ENCODE peak calls at places on chromosomes 1 and 21, in nine cellular contexts. Z, P, F, C, N, Y, W, L and U are unnamed samples.

GRCh38 chr1:150765229-150765976 is at the start of gene CTSS:
- DNase-seq in Z (no peak), P (no peak), F (no peak), C (peak), N (no peak), Y (peak), W (peak), L (no peak), U (no peak)

GRCh38 chr1:209190591-209191241 is 392.8 kb upstream of the CAMK1G start:
- DNase-seq in Z (peak), P (peak), F (peak), C (peak), N (no peak), Y (peak), W (peak), L (peak), U (no peak)

GRCh38 chr1:110148961-110149360 is 1.3 kb upstream of the SLC6A17 start:
- DNase-seq in Z (no peak), P (no peak), F (no peak), C (no peak), N (no peak), Y (no peak), W (no peak), L (no peak), U (no peak)

GRCh38 chr1:18491168-18491567 is 10.4 kb downstream of the KLHDC7A start:
- DNase-seq in Z (no peak), P (no peak), F (no peak), C (no peak), N (no peak), Y (no peak), W (no peak), L (no peak), U (no peak)

GRCh38 chr1:240091614-240092300 is at the start of gene FMN2:
- DNase-seq in Z (peak), P (no peak), F (peak), C (no peak), N (no peak), Y (peak), W (no peak), L (peak), U (peak)

GRCh38 chr1:26452459-26453183 is 19.6 kb upstream of the HMGN2 start:
- DNase-seq in Z (no peak), P (no peak), F (no peak), C (no peak), N (no peak), Y (no peak), W (no peak), L (no peak), U (no peak)

GRCh38 chr1:155126494-155127104 is 1.1 kb upstream of the EFNA1 start:
- DNase-seq in Z (peak), P (no peak), F (peak), C (no peak), N (no peak), Y (peak), W (peak), L (no peak), U (no peak)

GRCh38 chr1:111825217-111825616 is 69.5 kb downstream of the DDX20 start:
- DNase-seq in Z (no peak), P (no peak), F (no peak), C (no peak), N (no peak), Y (no peak), W (no peak), L (no peak), U (no peak)

GRCh38 chr1:108502624-108503023 is 52.5 kb downstream of the NBPF6 start:
- DNase-seq in Z (no peak), P (no peak), F (no peak), C (no peak), N (no peak), Y (peak), W (no peak), L (peak), U (no peak)

GRCh38 chr1:162387226-162388082 is 5.9 kb downstream of the C1orf226 start:
- DNase-seq in Z (no peak), P (no peak), F (no peak), C (no peak), N (no peak), Y (no peak), W (no peak), L (no peak), U (peak)

GRCh38 chr1:33424205-33424604 is 6.7 kb downstream of the PHC2 start:
- DNase-seq in Z (peak), P (no peak), F (no peak), C (no peak), N (no peak), Y (peak), W (no peak), L (no peak), U (no peak)

GRCh38 chr1:87435484-87435883 is 106.8 kb downstream of the LMO4 start:
- DNase-seq in Z (no peak), P (no peak), F (no peak), C (no peak), N (no peak), Y (no peak), W (peak), L (no peak), U (no peak)

GRCh38 chr1:38578444-38578951 is 281.1 kb downstream of the RRAGC start:
- DNase-seq in Z (no peak), P (no peak), F (no peak), C (no peak), N (no peak), Y (no peak), W (no peak), L (no peak), U (no peak)

GRCh38 chr21:45575993-45576837 is 34.0 kb upstream of the SLC19A1 start:
- DNase-seq in Z (no peak), P (no peak), F (no peak), C (no peak), N (no peak), Y (no peak), W (no peak), L (no peak), U (no peak)

GRCh38 chr1:94934551-94934950 is 7.6 kb upstream of the CNN3 start:
- DNase-seq in Z (no peak), P (no peak), F (no peak), C (no peak), N (no peak), Y (no peak), W (no peak), L (no peak), U (no peak)

GRCh38 chr1:65386452-65386851 is 34.0 kb upstream of the LEPR start:
- DNase-seq in Z (no peak), P (no peak), F (no peak), C (no peak), N (no peak), Y (no peak), W (no peak), L (no peak), U (no peak)